ENCODE peak calls at places on chromosomes 12 and 14, in five cellular contexts. Z is HCT116; E is endothelial cell of umbilical vein; P is CD8-positive, alpha-beta T cell; J is HepG2. X is an unnamed sample.

GRCh38 chr12:17918013-17918412 is 172.0 kb downstream of the RERGL start:
- DNase-seq in J (no peak), Z (no peak), P (no peak), E (no peak), X (peak; percentile 2)

GRCh38 chr14:77097006-77097688 is 911 bp upstream of the CIPC start:
- DNase-seq in Z (no peak), P (no peak), J (peak; percentile 17), E (no peak), X (no peak)

GRCh38 chr12:110585231-110585799 is 2.2 kb upstream of the PPTC7 start:
- DNase-seq in P (peak; percentile 32), J (no peak), Z (no peak), E (peak; percentile 47), X (no peak)

GRCh38 chr12:16492240-16492639 is 113.7 kb downstream of the LMO3 start:
- DNase-seq in P (no peak), E (no peak), J (no peak), Z (no peak), X (no peak)

GRCh38 chr12:121765573-121765972 is 27.9 kb downstream of the RHOF start:
- DNase-seq in Z (peak; percentile 58), J (no peak), E (no peak), P (no peak), X (peak; percentile 67)

GRCh38 chr14:94337274-94337673 is 14.1 kb upstream of the SERPINA6 start:
- DNase-seq in Z (peak; percentile 50), E (no peak), P (no peak), J (no peak), X (no peak)

GRCh38 chr14:96160913-96161310 is 43.7 kb upstream of the BDKRB2 start:
- DNase-seq in P (no peak), J (no peak), Z (no peak), E (no peak), X (no peak)

GRCh38 chr12:81077329-81077685 is 572 bp upstream of the ACSS3 start:
- DNase-seq in E (no peak), P (no peak), Z (no peak), J (peak; percentile 79), X (no peak)

GRCh38 chr12:9933966-9934365 is 1.8 kb upstream of the CLEC2A start:
- DNase-seq in Z (no peak), J (no peak), P (no peak), E (no peak), X (no peak)

GRCh38 chr14:105646175-105646574 is 119.8 kb downstream of the TMEM121 start:
- DNase-seq in J (no peak), E (no peak), P (no peak), Z (no peak), X (no peak)

GRCh38 chr12:128408669-128409068 is 141.7 kb downstream of the TMEM132C start:
- DNase-seq in E (no peak), J (no peak), P (no peak), Z (no peak), X (no peak)

GRCh38 chr12:26317942-26318565 is 122.7 kb downstream of the SSPN start:
- DNase-seq in E (peak; percentile 74), P (no peak), J (no peak), Z (peak; percentile 26), X (peak; percentile 63)

GRCh38 chr14:23174266-23174665 is 9.2 kb downstream of the SLC7A8 start:
- DNase-seq in P (no peak), J (no peak), E (no peak), Z (no peak), X (no peak)

GRCh38 chr12:48286665-48287064 is 64.1 kb downstream of the ZNF641 start:
- DNase-seq in J (peak; percentile 10), P (no peak), E (no peak), Z (no peak), X (no peak)

GRCh38 chr12:65306603-65307501 is 28.4 kb downstream of the MSRB3 start:
- DNase-seq in J (peak; percentile 37), E (peak; percentile 83), Z (peak; percentile 91), P (no peak), X (peak; percentile 48)

GRCh38 chr12:83826112-83826511 is 1086.5 kb downstream of the SLC6A15 start:
- DNase-seq in Z (peak; percentile 22), E (peak; percentile 8), J (no peak), P (no peak), X (peak; percentile 13)

GRCh38 chr12:73529954-73530353 is 1007.7 kb upstream of the ATXN7L3B start:
- DNase-seq in J (no peak), E (no peak), P (no peak), Z (no peak), X (no peak)

GRCh38 chr12:105229446-105229845 is 6.5 kb downstream of the APPL2 start:
- DNase-seq in Z (no peak), E (no peak), P (no peak), J (no peak), X (no peak)

GRCh38 chr14:105830171-105830570 is 303.8 kb downstream of the TMEM121 start:
- DNase-seq in E (no peak), J (no peak), Z (no peak), P (no peak), X (no peak)

GRCh38 chr14:98182385-98183055 is 1089.5 kb downstream of the BCL11B start:
- DNase-seq in J (no peak), P (no peak), E (no peak), Z (no peak), X (peak; percentile 30)

GRCh38 chr14:88998027-88998426 is 173.6 kb downstream of the TTC8 start:
- DNase-seq in Z (no peak), J (no peak), P (no peak), E (no peak), X (no peak)

GRCh38 chr14:78598046-78598652 is 428.0 kb downstream of the NRXN3 start:
- DNase-seq in Z (peak; percentile 29), J (peak; percentile 44), P (peak; percentile 27), E (peak; percentile 58), X (peak; percentile 74)

GRCh38 chr12:132310181-132311040 is 19.0 kb downstream of the GALNT9 start:
- DNase-seq in P (no peak), E (no peak), Z (no peak), J (no peak), X (no peak)

GRCh38 chr12:132593938-132594358 is 16.4 kb downstream of the LRCOL1 start:
- DNase-seq in E (peak; percentile 97), J (peak; percentile 96), P (no peak), Z (peak; percentile 95), X (peak; percentile 87)

GRCh38 chr12:54984602-54985376 is at the start of gene TESPA1:
- DNase-seq in J (no peak), P (peak; percentile 87), E (no peak), Z (no peak), X (no peak)

GRCh38 chr12:108237272-108237671 is 101.8 kb downstream of the CMKLR1 start:
- DNase-seq in Z (peak; percentile 40), J (peak; percentile 7), P (no peak), E (no peak), X (no peak)

GRCh38 chr14:34258318-34258717 is 203.7 kb downstream of the SPTSSA start:
- DNase-seq in P (no peak), J (no peak), Z (no peak), E (no peak), X (no peak)

GRCh38 chr12:121804417-121805111 is 755 bp downstream of the SETD1B start:
- DNase-seq in Z (no peak), J (peak; percentile 55), E (peak; percentile 39), P (peak; percentile 67), X (no peak)

GRCh38 chr14:28163261-28163660 is 603.3 kb upstream of the FOXG1 start:
- DNase-seq in P (no peak), J (no peak), Z (no peak), E (no peak), X (no peak)

DNA sequence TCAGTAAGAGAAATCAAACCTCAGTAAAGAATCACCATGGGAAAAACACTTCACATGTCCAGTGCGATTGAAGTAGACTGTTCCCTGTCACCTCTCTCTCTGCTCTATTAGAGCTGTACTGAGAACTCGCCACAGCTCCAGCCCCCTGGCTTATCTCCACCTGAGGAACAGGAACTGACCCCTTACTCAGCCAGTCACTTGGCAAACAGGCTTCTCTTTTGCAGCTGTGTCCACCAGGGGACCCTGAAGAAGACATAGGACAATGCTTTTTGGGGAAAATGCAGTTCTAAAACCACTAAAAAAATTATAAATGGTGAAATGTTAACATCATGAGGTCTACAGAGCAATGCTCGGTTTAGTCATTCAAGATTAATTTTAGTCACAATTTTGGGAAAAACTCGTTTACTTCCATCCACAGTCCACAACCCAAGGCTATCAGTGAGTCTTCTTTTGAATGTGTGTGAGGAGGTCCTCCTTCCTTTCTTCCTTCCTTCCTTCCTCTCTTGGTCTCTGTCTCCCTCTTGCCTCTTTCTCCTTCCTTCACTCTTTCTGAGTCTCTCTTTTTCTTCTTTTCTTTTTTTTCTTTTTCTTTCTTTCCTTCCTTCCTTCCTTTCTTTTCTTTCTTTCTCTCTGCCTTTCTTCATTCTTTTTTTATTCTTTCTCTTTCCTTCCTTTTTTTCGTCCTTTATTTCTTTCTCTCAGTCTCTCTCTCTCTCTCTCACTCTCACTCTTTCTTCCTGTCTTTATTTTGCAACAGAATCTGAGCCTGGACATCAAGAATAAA is 1189.5 kb upstream of the TMEM132C start:
- DNase-seq in P (no peak), Z (no peak), J (no peak), E (no peak), X (no peak)
- TF ChIP-seq CTCF in P (no peak), Z (no peak), J (no peak), E (no peak), X (no peak)

DNA sequence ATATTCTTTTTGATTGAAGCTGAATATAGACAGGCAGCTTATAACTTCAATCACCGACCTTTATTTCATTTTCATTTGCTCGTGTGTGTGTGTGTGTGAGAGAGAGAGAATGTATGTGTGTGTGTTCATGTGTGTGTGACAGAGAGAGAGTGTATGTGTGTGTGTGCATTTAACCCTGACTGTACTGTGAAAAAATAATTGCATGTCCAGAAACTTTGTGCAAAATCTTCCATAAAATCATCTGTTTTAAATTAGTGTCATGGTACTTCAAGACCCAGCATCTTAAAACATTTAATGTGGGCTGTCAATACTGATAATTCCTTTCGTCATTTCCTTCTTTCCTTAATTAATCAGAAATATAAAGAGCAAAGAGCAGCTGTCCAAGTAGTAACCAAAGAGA is 1.6 kb downstream of the DCN start:
- DNase-seq in Z (no peak), J (no peak), P (no peak), E (peak; percentile 27), X (no peak)
- H3K27ac ChIP-seq in Z (no peak overlapping the region), J (no peak overlapping the region), P (no peak overlapping the region), E (no peak overlapping the region), X (no peak overlapping the region)

DNA sequence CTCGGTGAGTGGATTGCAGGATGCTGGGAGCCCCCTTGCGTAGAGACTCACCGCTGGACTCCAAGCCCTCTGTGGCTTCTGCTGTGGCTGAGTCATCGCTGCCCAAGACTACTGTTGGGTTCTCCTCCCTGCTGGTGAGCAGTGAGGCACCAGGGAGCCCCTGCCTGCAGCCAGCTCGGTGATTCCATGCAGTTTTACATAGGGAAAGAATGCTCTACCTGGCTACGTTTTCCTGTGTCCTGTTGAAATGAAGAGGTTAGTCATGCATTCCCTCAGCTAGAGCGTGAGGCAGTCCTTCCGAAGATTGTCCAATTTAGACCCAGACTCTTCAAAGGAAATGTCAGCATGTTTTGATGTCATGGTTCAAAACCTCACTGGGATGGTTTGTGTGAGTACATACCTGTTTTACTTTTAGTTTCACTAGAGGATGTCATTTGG is 28.2 kb downstream of the TRAF3 start:
- DNase-seq in P (peak; percentile 32), E (no peak), J (no peak), Z (peak; percentile 68), X (no peak)
- TF ChIP-seq CTCF in P (no peak), E (no peak), J (no peak), Z (no peak), X (no peak)

DNA sequence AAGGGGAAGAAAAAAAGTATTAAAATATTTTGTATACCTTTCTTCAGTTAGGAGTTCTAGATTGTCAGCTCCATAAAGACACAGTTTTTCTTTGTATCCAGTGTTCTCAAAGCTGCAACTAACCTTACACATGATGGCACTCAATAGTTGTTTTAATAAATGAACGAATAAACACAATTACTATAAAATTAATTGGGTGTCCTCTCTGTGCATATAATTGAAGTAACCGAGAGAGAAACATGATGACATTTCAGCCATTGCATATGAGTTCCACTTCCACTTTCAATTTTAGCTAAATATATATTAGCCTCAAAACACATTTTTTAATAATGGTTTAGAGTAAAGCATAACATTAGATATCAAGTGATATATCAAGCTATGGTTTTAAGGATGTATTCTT is 671.2 kb downstream of the LRFN5 start:
- DNase-seq in E (no peak), P (no peak), Z (no peak), J (no peak), X (no peak)
- H3K27ac ChIP-seq in E (no peak overlapping the region), P (no peak overlapping the region), Z (no peak overlapping the region), J (no peak overlapping the region), X (no peak overlapping the region)